ENCODE peak calls at places on chromosomes 3 and 15, in six cellular contexts. A, J, P, I, R and Y are unnamed samples.

GRCh38 chr3:100600181-100601042 is 9.0 kb upstream of the ADGRG7 start:
- DNase-seq in I (no peak), P (no peak), A (no peak), R (no peak), J (no peak), Y (no peak)

GRCh38 chr3:32862247-32863013 is 44.6 kb downstream of the TRIM71 start:
- DNase-seq in R (no peak), P (no peak), I (no peak), A (no peak), J (no peak), Y (no peak)

GRCh38 chr3:130892759-130893239 is 1.1 kb upstream of the ATP2C1 start:
- DNase-seq in P (peak; percentile 52), R (peak; percentile 59), I (peak; percentile 73), J (peak; percentile 68), A (peak; percentile 74), Y (peak; percentile 39)

GRCh38 chr3:132344666-132345280 is 27.6 kb downstream of the ACP3 start:
- DNase-seq in J (peak; percentile 20), R (no peak), P (no peak), I (peak; percentile 75), A (no peak), Y (no peak)

GRCh38 chr15:61584410-61584809 is 355.3 kb upstream of the RORA start:
- DNase-seq in R (no peak), J (no peak), I (no peak), P (no peak), A (no peak), Y (no peak)

GRCh38 chr3:53795176-53795575 is 51.0 kb downstream of the CHDH start:
- DNase-seq in I (no peak), J (no peak), A (no peak), R (no peak), P (no peak), Y (no peak)

GRCh38 chr15:49370782-49371181 is 52.3 kb upstream of the FGF7 start:
- DNase-seq in J (peak; percentile 36), P (no peak), A (no peak), R (no peak), I (peak; percentile 53), Y (no peak)

GRCh38 chr15:89515477-89515876 is 19.1 kb upstream of the RHCG start:
- DNase-seq in A (no peak), R (no peak), I (no peak), J (no peak), P (no peak), Y (no peak)

GRCh38 chr3:133448478-133449122 is 48.7 kb downstream of the BFSP2 start:
- DNase-seq in R (no peak), A (no peak), I (no peak), J (no peak), P (no peak), Y (no peak)

GRCh38 chr3:112489674-112490479 is 9.4 kb downstream of the BTLA start:
- DNase-seq in J (no peak), A (no peak), I (no peak), R (no peak), P (no peak), Y (no peak)

GRCh38 chr3:11195721-11196332 is 41.5 kb downstream of the HRH1 start:
- DNase-seq in A (no peak), P (no peak), R (no peak), J (peak; percentile 83), I (peak; percentile 45), Y (no peak)

GRCh38 chr15:66701422-66702034 is 508 bp upstream of the SMAD6 start:
- DNase-seq in R (peak; percentile 55), I (peak; percentile 56), J (no peak), P (peak; percentile 70), A (peak; percentile 67), Y (no peak)

GRCh38 chr3:11582123-11582968 is 61.4 kb downstream of the VGLL4 start:
- DNase-seq in I (peak; percentile 57), J (peak; percentile 77), P (peak; percentile 73), R (no peak), A (peak; percentile 50), Y (no peak)

GRCh38 chr3:134249935-134250716 is 533 bp downstream of the RYK start:
- DNase-seq in I (peak; percentile 41), R (peak; percentile 72), P (peak; percentile 69), A (peak; percentile 20), J (peak; percentile 65), Y (peak; percentile 25)

GRCh38 chr15:23690450-23690852 is 3.3 kb upstream of the NDN start:
- DNase-seq in I (no peak), P (peak; percentile 41), J (no peak), R (no peak), A (peak; percentile 3), Y (no peak)

GRCh38 chr3:128075516-128076464 is 23.6 kb downstream of the SEC61A1 start:
- DNase-seq in P (peak; percentile 90), R (peak; percentile 97), A (no peak), I (peak; percentile 74), J (peak; percentile 85), Y (peak; percentile 84)

GRCh38 chr15:99546436-99547100 is 19.2 kb upstream of the MEF2A start:
- DNase-seq in R (no peak), P (no peak), A (no peak), J (no peak), I (no peak), Y (no peak)

GRCh38 chr3:161695811-161696210 is 199.2 kb downstream of the OTOL1 start:
- DNase-seq in I (no peak), R (no peak), J (no peak), P (no peak), A (no peak), Y (no peak)

GRCh38 chr15:58432421-58432820 is 630 bp downstream of the LIPC start:
- DNase-seq in I (no peak), A (no peak), J (no peak), R (no peak), P (no peak), Y (no peak)

GRCh38 chr15:47265686-47266085 is 451.6 kb upstream of the SEMA6D start:
- DNase-seq in I (no peak), P (no peak), A (no peak), J (no peak), R (no peak), Y (no peak)